ENCODE peak calls at places on chromosomes 12 and 14, in four cellular contexts. One of them, this sample, is unnamed.

GRCh38 chr14:92487513-92488133 is 26.0 kb upstream of the RIN3 start:
- DNase-seq in thyroid gland: no peak
- DNase-seq in foreskin melanocyte: no peak
- DNase-seq in RPMI7951: no peak
- DNase-seq in this sample: no peak

GRCh38 chr12:84760091-84760490 is 152.5 kb downstream of the SLC6A15 start:
- DNase-seq in RPMI7951: no peak
- DNase-seq in foreskin melanocyte: no peak
- DNase-seq in thyroid gland: no peak
- DNase-seq in this sample: no peak

GRCh38 chr14:34098045-34098984 is 147.4 kb upstream of the EGLN3 start:
- DNase-seq in foreskin melanocyte: no peak
- DNase-seq in thyroid gland: peak
- DNase-seq in RPMI7951: peak
- DNase-seq in this sample: peak

GRCh38 chr12:64670039-64670438 is 59.7 kb downstream of the RASSF3 start:
- DNase-seq in thyroid gland: no peak
- DNase-seq in RPMI7951: no peak
- DNase-seq in foreskin melanocyte: no peak
- DNase-seq in this sample: no peak

GRCh38 chr12:110104188-110104969 is 19.8 kb upstream of the IFT81 start:
- DNase-seq in foreskin melanocyte: no peak
- DNase-seq in RPMI7951: peak
- DNase-seq in thyroid gland: no peak
- DNase-seq in this sample: no peak

GRCh38 chr12:71999795-72000194 is 61.1 kb downstream of the TPH2 start:
- DNase-seq in thyroid gland: no peak
- DNase-seq in RPMI7951: no peak
- DNase-seq in foreskin melanocyte: no peak
- DNase-seq in this sample: peak

GRCh38 chr12:43090981-43091380 is 461.0 kb downstream of the ADAMTS20 start:
- DNase-seq in thyroid gland: no peak
- DNase-seq in RPMI7951: no peak
- DNase-seq in foreskin melanocyte: no peak
- DNase-seq in this sample: no peak

GRCh38 chr12:121013715-121014114 is 2.6 kb downstream of the C12orf43 start:
- DNase-seq in foreskin melanocyte: no peak
- DNase-seq in thyroid gland: no peak
- DNase-seq in RPMI7951: no peak
- DNase-seq in this sample: no peak

GRCh38 chr14:22332671-22333407 is 256.2 kb downstream of the DAD1 start:
- DNase-seq in foreskin melanocyte: no peak
- DNase-seq in thyroid gland: no peak
- DNase-seq in RPMI7951: no peak
- DNase-seq in this sample: no peak